ENCODE peak calls at places on chromosomes 2 and 18, in five cellular contexts. Q is right lobe of liver, P is K562, H is foreskin fibroblast, J is astrocyte of the spinal cord. U is an unnamed sample.

GRCh38 chr2:194822657-194823056 is 834.4 kb upstream of the SLC39A10 start:
- DNase-seq in Q (no peak), P (no peak), H (no peak), J (no peak), U (no peak)

GRCh38 chr2:25374411-25374810 is 32.7 kb upstream of the DNMT3A start:
- DNase-seq in Q (no peak), P (no peak), H (no peak), J (no peak), U (no peak)

GRCh38 chr2:55431982-55432627 is 12.4 kb upstream of the CCDC88A start:
- DNase-seq in Q (no peak), P (peak), H (no peak), J (peak), U (peak)

GRCh38 chr2:219554369-219554768 is 10.5 kb downstream of the TMEM198 start:
- DNase-seq in Q (no peak), P (no peak), H (no peak), J (no peak), U (no peak)

GRCh38 chr2:24566630-24567029 is 75.6 kb downstream of the NCOA1 start:
- DNase-seq in Q (no peak), P (no peak), H (no peak), J (no peak), U (no peak)

GRCh38 chr2:186526281-186526680 is 40.2 kb downstream of the ZC3H15 start:
- DNase-seq in Q (no peak), P (no peak), H (no peak), J (no peak), U (no peak)

GRCh38 chr2:54404270-54404669 is 51.9 kb upstream of the SPTBN1 start:
- DNase-seq in Q (no peak), P (no peak), H (peak), J (no peak), U (peak)

GRCh38 chr18:79117380-79117779 is 48.2 kb downstream of the ATP9B start:
- DNase-seq in Q (no peak), P (no peak), H (no peak), J (no peak), U (peak)

GRCh38 chr2:127064642-127065250 is 42.2 kb downstream of the BIN1 start:
- DNase-seq in Q (peak), P (peak), H (peak), J (peak), U (peak)

GRCh38 chr2:196601430-196602306 is 37.8 kb upstream of the CCDC150 start:
- DNase-seq in Q (no peak), P (peak), H (peak), J (peak), U (peak)

GRCh38 chr2:27208486-27209050 is 3.3 kb upstream of the ATRAID start:
- DNase-seq in Q (no peak), P (no peak), H (no peak), J (no peak), U (no peak)

GRCh38 chr2:127637236-127637630 is 8.7 kb upstream of the GPR17 start:
- DNase-seq in Q (no peak), P (no peak), H (no peak), J (no peak), U (no peak)

GRCh38 chr2:85886585-85886984 is 2.2 kb downstream of the ST3GAL5 start:
- DNase-seq in Q (no peak), P (peak), H (peak), J (peak), U (peak)

GRCh38 chr18:36066001-36066400 is 1.4 kb downstream of the RPRD1A start:
- DNase-seq in Q (no peak), P (peak), H (peak), J (peak), U (no peak)

GRCh38 chr18:24741961-24742738 is 281.7 kb downstream of the HRH4 start:
- DNase-seq in Q (no peak), P (no peak), H (no peak), J (no peak), U (no peak)

GRCh38 chr2:238573065-238573778 is 146.5 kb downstream of the ASB1 start:
- DNase-seq in Q (no peak), P (peak), H (no peak), J (no peak), U (no peak)

GRCh38 chr2:219542931-219543595 is 546 bp downstream of the CHPF start:
- DNase-seq in Q (no peak), P (peak), H (no peak), J (peak), U (peak)

GRCh38 chr18:69795785-69796184 is 151.9 kb downstream of the CD226 start:
- DNase-seq in Q (no peak), P (no peak), H (no peak), J (peak), U (no peak)

GRCh38 chr2:192228685-192229084 is 34.0 kb upstream of the TMEFF2 start:
- DNase-seq in Q (no peak), P (no peak), H (peak), J (no peak), U (no peak)

GRCh38 chr2:240449764-240450531 is 14.5 kb downstream of the GPC1 start:
- DNase-seq in Q (no peak), P (no peak), H (no peak), J (no peak), U (no peak)

GRCh38 chr2:219631925-219632757 is 4.7 kb downstream of the SLC4A3 start:
- DNase-seq in Q (peak), P (no peak), H (no peak), J (no peak), U (no peak)

GRCh38 chr2:113877651-113878594 is 12.0 kb upstream of the ACTR3 start:
- DNase-seq in Q (no peak), P (peak), H (peak), J (peak), U (no peak)

GRCh38 chr18:11498821-11499220 is 110.6 kb upstream of the SLC35G4 start:
- DNase-seq in Q (no peak), P (no peak), H (no peak), J (no peak), U (no peak)

GRCh38 chr2:240450532-240451107 is 15.2 kb downstream of the GPC1 start:
- DNase-seq in Q (peak), P (no peak), H (no peak), J (no peak), U (no peak)

GRCh38 chr18:58387716-58388115 is 241.2 kb downstream of the ALPK2 start:
- DNase-seq in Q (no peak), P (no peak), H (no peak), J (no peak), U (no peak)

GRCh38 chr18:3604626-3605408 is 154.8 kb downstream of the TGIF1 start:
- DNase-seq in Q (no peak), P (no peak), H (peak), J (peak), U (no peak)
- H3K4me3 ChIP-seq in Q (peak), P (peak), H (peak), J (peak), U (peak)

DNA sequence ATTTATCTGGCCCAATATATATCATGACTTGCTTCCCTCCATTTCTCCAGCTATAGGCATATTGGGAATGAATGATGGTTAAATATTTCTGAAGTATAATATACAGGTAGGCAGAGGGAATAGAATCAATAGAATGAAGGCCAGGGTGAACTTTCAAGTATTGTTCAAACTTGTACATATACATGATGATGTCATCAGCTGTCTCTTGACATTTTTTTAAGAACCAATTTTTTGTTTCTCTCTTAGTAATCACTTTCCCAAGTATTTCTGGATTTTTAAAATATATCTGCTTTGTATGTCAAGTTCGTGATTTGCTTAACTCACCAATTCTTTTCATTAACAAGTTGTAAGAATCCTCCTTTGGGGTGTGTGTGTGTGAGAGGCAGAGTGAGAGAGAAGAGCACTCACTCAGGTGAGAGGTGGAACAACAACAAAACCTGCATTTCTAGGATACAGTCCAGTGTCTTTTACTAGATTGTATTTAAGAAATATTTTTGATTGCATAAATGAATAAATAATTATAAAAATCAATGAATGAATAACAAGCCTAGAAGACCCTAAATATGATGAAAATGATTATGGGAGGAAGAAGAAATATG is 1239.1 kb downstream of the LRP1B start:
- DNase-seq in Q (no peak), P (no peak), H (no peak), J (no peak), U (peak)
- H3K4me3 ChIP-seq in Q (no peak), P (no peak), H (no peak), J (no peak), U (no peak)

GRCh38 chr2:160199683-160200389 is at the start of gene ITGB6:
- DNase-seq in Q (no peak), P (no peak), H (no peak), J (no peak), U (no peak)
- H3K4me3 ChIP-seq in Q (no peak), P (no peak), H (no peak), J (no peak), U (no peak)

GRCh38 chr2:161166538-161167409 is 6.5 kb downstream of the TANK start:
- DNase-seq in Q (no peak), P (no peak), H (no peak), J (peak), U (no peak)
- H3K4me3 ChIP-seq in Q (no peak), P (no peak), H (no peak), J (no peak), U (no peak)

GRCh38 chr2:232521524-232521923 is 1.3 kb downstream of the PRSS56 start:
- DNase-seq in Q (no peak), P (no peak), H (no peak), J (no peak), U (no peak)
- H3K4me3 ChIP-seq in Q (no peak), P (no peak), H (no peak), J (no peak), U (no peak)

GRCh38 chr2:206031162-206031784 is 54.7 kb downstream of the INO80D start:
- DNase-seq in Q (no peak), P (no peak), H (no peak), J (peak), U (peak)
- H3K4me3 ChIP-seq in Q (no peak), P (no peak), H (no peak), J (no peak), U (no peak)

GRCh38 chr2:74439373-74440004 is 2.2 kb downstream of the RTKN start:
- DNase-seq in Q (no peak), P (no peak), H (no peak), J (no peak), U (no peak)

GRCh38 chr2:74436111-74436803 is 5.5 kb downstream of the RTKN start:
- DNase-seq in Q (no peak), P (no peak), H (no peak), J (no peak), U (no peak)

GRCh38 chr2:74440005-74440377 is 1.7 kb downstream of the RTKN start:
- DNase-seq in Q (peak), P (no peak), H (peak), J (peak), U (peak)

GRCh38 chr2:74438248-74438647 is 3.5 kb downstream of the RTKN start:
- DNase-seq in Q (no peak), P (no peak), H (no peak), J (no peak), U (no peak)

GRCh38 chr2:74436804-74437695 is 4.7 kb downstream of the RTKN start:
- DNase-seq in Q (no peak), P (no peak), H (no peak), J (peak), U (peak)
- H3K4me3 ChIP-seq in Q (no peak), P (no peak), H (no peak), J (no peak), U (no peak)

DNA sequence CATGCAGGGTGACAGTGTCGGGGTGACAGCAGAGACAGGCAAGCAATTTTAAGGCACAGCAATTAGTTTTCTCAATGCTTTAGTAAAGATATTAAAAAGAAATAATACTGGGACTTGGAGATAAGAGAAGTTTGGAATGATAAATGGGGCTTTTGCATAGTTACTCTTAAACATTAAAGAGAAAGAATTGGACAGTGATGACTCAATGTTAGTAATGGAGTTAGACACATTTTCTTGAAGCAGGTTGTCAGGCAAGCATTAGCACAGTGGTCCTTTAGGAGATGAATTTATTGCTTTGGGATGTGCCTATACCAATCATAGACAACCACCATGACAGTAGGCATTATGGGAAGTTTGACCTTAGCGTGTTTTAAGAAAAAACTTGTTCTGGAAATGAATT is 228.3 kb upstream of the RAB12 start:
- DNase-seq in Q (no peak), P (no peak), H (no peak), J (peak), U (no peak)
- H3K4me3 ChIP-seq in Q (no peak), P (no peak), H (no peak), J (no peak), U (no peak)

GRCh38 chr2:96555146-96555610 is 18.6 kb downstream of the ARID5A start:
- DNase-seq in Q (no peak), P (no peak), H (no peak), J (no peak), U (no peak)

GRCh38 chr2:96556441-96557330 is 20.1 kb downstream of the ARID5A start:
- DNase-seq in Q (no peak), P (peak), H (peak), J (peak), U (no peak)

GRCh38 chr2:96553176-96553956 is 16.8 kb downstream of the ARID5A start:
- DNase-seq in Q (no peak), P (no peak), H (no peak), J (no peak), U (no peak)

GRCh38 chr2:96552284-96553175 is 16.0 kb downstream of the ARID5A start:
- DNase-seq in Q (no peak), P (no peak), H (no peak), J (no peak), U (no peak)

DNA sequence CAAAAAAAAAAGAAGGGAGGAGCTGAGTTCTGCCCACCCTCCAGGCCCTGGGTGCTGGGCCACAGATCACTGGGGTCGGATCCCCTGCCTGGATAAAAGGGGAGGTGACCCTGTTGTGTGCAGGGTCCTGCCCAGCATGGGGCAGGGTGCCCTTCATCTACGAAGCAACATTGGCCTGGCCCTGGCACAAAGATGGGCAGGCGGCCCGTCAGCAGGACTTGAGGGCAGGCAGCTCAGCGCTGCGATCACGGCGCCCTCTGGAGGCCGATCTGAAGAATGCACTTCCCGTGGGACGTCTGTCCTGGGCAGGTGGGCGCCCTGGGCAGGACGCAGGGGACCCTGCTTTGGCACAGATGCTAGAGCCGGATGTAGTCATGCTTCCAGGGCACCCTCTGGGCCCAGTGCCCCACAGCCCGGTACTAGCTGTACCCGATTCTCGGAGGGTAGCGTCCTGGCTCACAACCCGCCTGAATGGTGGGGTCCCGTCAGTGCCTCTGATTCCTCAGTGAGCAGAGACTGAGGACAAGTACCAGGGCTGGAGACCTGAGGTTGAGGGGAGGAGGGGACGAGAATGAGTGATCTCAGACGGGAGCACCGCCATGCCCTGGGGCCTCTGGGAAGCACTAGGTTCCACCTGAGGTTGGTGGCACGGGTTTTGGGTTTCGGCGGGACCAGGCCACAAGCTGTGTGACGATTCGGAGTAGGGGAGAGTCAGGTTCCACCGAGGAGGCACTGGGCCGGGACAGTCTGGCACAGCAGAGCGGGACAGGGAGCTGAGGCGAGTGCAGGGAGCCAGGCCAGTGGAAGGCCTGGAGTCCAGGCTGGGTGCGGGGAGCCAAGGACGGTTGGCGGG is 18.0 kb downstream of the ARID5A start:
- DNase-seq in Q (peak), P (peak), H (peak), J (peak), U (peak)
- H3K4me3 ChIP-seq in Q (no peak), P (no peak), H (no peak), J (no peak), U (no peak)

U was measured in cardiac muscle cell.